ENCODE peak calls at places on chromosomes 16 and 17, in seven cellular contexts. B is lower leg skin, K is fibroblast of the aortic adventitia, S is T-helper 2 cell, J is BJ, V is NCI-H524, F is T-helper 1 cell. N is an unnamed sample.

GRCh38 chr17:16339402-16339801 is 13.9 kb downstream of the CENPV start:
- DNase-seq in B (no peak), V (no peak), S (no peak), J (no peak), K (no peak), F (no peak), N (no peak)

GRCh38 chr16:88681084-88681680 is 5.1 kb downstream of the SNAI3 start:
- DNase-seq in V (no peak), F (peak), J (no peak), S (peak), K (no peak), B (no peak), N (no peak)

GRCh38 chr17:65771704-65772103 is 210.3 kb upstream of the AXIN2 start:
- DNase-seq in V (no peak), K (no peak), B (no peak), F (no peak), S (no peak), J (no peak), N (no peak)

GRCh38 chr16:88331989-88332920 is 50.5 kb upstream of the ZNF469 start:
- DNase-seq in K (peak), S (no peak), B (peak), F (no peak), V (no peak), J (peak), N (no peak)

GRCh38 chr17:69972251-69972650 is 102.8 kb upstream of the KCNJ16 start:
- DNase-seq in V (no peak), K (no peak), F (no peak), J (no peak), S (no peak), B (no peak), N (no peak)

GRCh38 chr16:16071631-16072244 is 122.3 kb downstream of the ABCC1 start:
- DNase-seq in F (no peak), J (no peak), B (no peak), S (no peak), K (peak), V (no peak), N (no peak)

GRCh38 chr17:78419970-78420820 is 41.7 kb downstream of the PGS1 start:
- DNase-seq in B (no peak), V (no peak), J (peak), F (no peak), K (peak), S (no peak), N (no peak)

GRCh38 chr16:4385066-4385788 is 13.6 kb downstream of the VASN start:
- DNase-seq in V (no peak), F (no peak), S (no peak), J (no peak), K (no peak), B (no peak), N (no peak)

GRCh38 chr16:87152221-87152755 is 164.9 kb downstream of the C16orf95 start:
- DNase-seq in J (no peak), S (no peak), F (no peak), V (no peak), B (no peak), K (no peak), N (no peak)

GRCh38 chr17:57541472-57542394 is 203.4 kb downstream of the CCDC182 start:
- DNase-seq in S (no peak), K (peak), V (no peak), F (no peak), B (no peak), J (no peak), N (no peak)